ENCODE peak calls at places on chromosomes 3 and 15, in eight cellular contexts. Z is iris pigment epithelial cell, C is myocyte, E is NCI-H2081, L is tibial artery, J is cerebellum, F is HTR-8/SVneo, X is neural crest cell. M is an unnamed sample.

GRCh38 chr3:169662215-169663070 is 1.1 kb downstream of the MECOM start:
- DNase-seq in Z (peak; percentile 62), C (peak; percentile 66), E (peak; percentile 94), L (peak; percentile 75), J (peak; percentile 28), F (peak; percentile 56), X (peak; percentile 79), M (no peak)

GRCh38 chr15:29346998-29347397 is 77.4 kb upstream of the NSMCE3 start:
- DNase-seq in Z (no peak), C (no peak), E (no peak), L (no peak), J (no peak), F (no peak), X (no peak), M (no peak)

GRCh38 chr3:242986-243706 is 46.6 kb downstream of the CHL1 start:
- DNase-seq in Z (peak; percentile 80), C (no peak), E (no peak), L (no peak), J (peak; percentile 47), F (no peak), X (no peak), M (no peak)

GRCh38 chr3:187334904-187335303 is 33.3 kb upstream of the RTP4 start:
- DNase-seq in Z (no peak), C (no peak), E (no peak), L (no peak), J (no peak), F (no peak), X (no peak), M (no peak)

GRCh38 chr3:196518999-196519737 is 4.0 kb upstream of the SMCO1 start:
- DNase-seq in Z (peak; percentile 56), C (peak; percentile 77), E (peak; percentile 67), L (peak; percentile 68), J (no peak), F (no peak), X (peak; percentile 45), M (peak; percentile 11)

GRCh38 chr15:36818260-36818659 is 238.8 kb downstream of the CDIN1 start:
- DNase-seq in Z (no peak), C (no peak), E (no peak), L (no peak), J (no peak), F (no peak), X (no peak), M (no peak)

GRCh38 chr15:100900136-100900894 is 18.8 kb upstream of the LRRK1 start:
- DNase-seq in Z (no peak), C (no peak), E (peak; percentile 66), L (no peak), J (peak; percentile 14), F (no peak), X (no peak), M (no peak)

GRCh38 chr15:40336129-40337122 is 4.3 kb downstream of the CCDC9B start:
- DNase-seq in Z (no peak), C (no peak), E (peak; percentile 30), L (no peak), J (no peak), F (no peak), X (no peak), M (no peak)

GRCh38 chr15:66884661-66885237 is 180.7 kb upstream of the SMAD3 start:
- DNase-seq in Z (no peak), C (no peak), E (no peak), L (peak; percentile 49), J (no peak), F (no peak), X (no peak), M (no peak)

GRCh38 chr3:122356402-122356801 is 26.6 kb downstream of the MIX23 start:
- DNase-seq in Z (peak; percentile 54), C (peak; percentile 37), E (peak; percentile 54), L (no peak), J (no peak), F (peak; percentile 19), X (no peak), M (peak; percentile 1)

GRCh38 chr15:52566889-52567288 is 1.9 kb downstream of the ARPP19 start:
- DNase-seq in Z (no peak), C (peak; percentile 25), E (no peak), L (no peak), J (no peak), F (no peak), X (no peak), M (no peak)

GRCh38 chr3:100868894-100869293 is 124.3 kb downstream of the ABI3BP start:
- DNase-seq in Z (no peak), C (no peak), E (no peak), L (no peak), J (no peak), F (no peak), X (no peak), M (no peak)

GRCh38 chr3:193831495-193832455 is 238.8 kb downstream of the OPA1 start:
- DNase-seq in Z (peak; percentile 26), C (no peak), E (no peak), L (no peak), J (peak; percentile 21), F (no peak), X (no peak), M (no peak)

GRCh38 chr3:191342391-191342790 is 12.1 kb upstream of the UTS2B start:
- DNase-seq in Z (no peak), C (no peak), E (no peak), L (no peak), J (no peak), F (no peak), X (no peak), M (no peak)

GRCh38 chr3:14329116-14329830 is 73.1 kb upstream of the SLC6A6 start:
- DNase-seq in Z (peak; percentile 31), C (peak; percentile 50), E (peak; percentile 50), L (peak; percentile 29), J (no peak), F (peak; percentile 52), X (no peak), M (no peak)

GRCh38 chr3:71035314-71035713 is 548.2 kb downstream of the FOXP1 start:
- DNase-seq in Z (peak; percentile 83), C (no peak), E (no peak), L (no peak), J (no peak), F (no peak), X (no peak), M (no peak)

GRCh38 chr3:40255532-40255931 is 54.0 kb upstream of the EIF1B start:
- DNase-seq in Z (no peak), C (no peak), E (no peak), L (no peak), J (no peak), F (no peak), X (no peak), M (no peak)

GRCh38 chr15:70049701-70050445 is 47.8 kb downstream of the TLE3 start:
- DNase-seq in Z (no peak), C (no peak), E (no peak), L (peak; percentile 42), J (no peak), F (no peak), X (no peak), M (no peak)

GRCh38 chr3:112104774-112105173 is 18.6 kb downstream of the C3orf52 start:
- DNase-seq in Z (no peak), C (no peak), E (no peak), L (no peak), J (no peak), F (no peak), X (no peak), M (no peak)

GRCh38 chr3:141929341-141929995 is 53.0 kb downstream of the ATP1B3 start:
- DNase-seq in Z (no peak), C (no peak), E (no peak), L (no peak), J (no peak), F (no peak), X (no peak), M (no peak)

GRCh38 chr15:64856429-64857145 is 14.9 kb downstream of the PLEKHO2 start:
- DNase-seq in Z (peak; percentile 71), C (peak; percentile 75), E (no peak), L (peak; percentile 83), J (peak; percentile 41), F (no peak), X (peak; percentile 44), M (no peak)

GRCh38 chr15:37981781-37982180 is 47.3 kb downstream of the TMCO5A start:
- DNase-seq in Z (peak; percentile 68), C (peak; percentile 73), E (peak; percentile 3), L (no peak), J (peak; percentile 3), F (peak; percentile 5), X (no peak), M (no peak)

GRCh38 chr3:114411811-114412803 is 118.3 kb downstream of the TIGIT start:
- DNase-seq in Z (peak; percentile 88), C (peak; percentile 19), E (no peak), L (no peak), J (no peak), F (no peak), X (no peak), M (no peak)

GRCh38 chr3:145182196-145182911 is 978.6 kb downstream of the PLOD2 start:
- DNase-seq in Z (peak; percentile 26), C (no peak), E (no peak), L (no peak), J (no peak), F (no peak), X (no peak), M (no peak)

GRCh38 chr15:42107483-42107882 is 13.1 kb upstream of the PLA2G4D start:
- DNase-seq in Z (no peak), C (peak; percentile 20), E (peak; percentile 86), L (no peak), J (no peak), F (no peak), X (no peak), M (no peak)

GRCh38 chr15:99095626-99096025 is 9.3 kb upstream of the SYNM start:
- DNase-seq in Z (no peak), C (no peak), E (no peak), L (no peak), J (no peak), F (no peak), X (no peak), M (no peak)

GRCh38 chr3:152474585-152474984 is 205.9 kb downstream of the MBNL1 start:
- DNase-seq in Z (peak; percentile 95), C (peak; percentile 55), E (peak; percentile 24), L (no peak), J (no peak), F (peak; percentile 41), X (no peak), M (no peak)

GRCh38 chr3:181974198-181974597 is 262.5 kb downstream of the SOX2 start:
- DNase-seq in Z (peak; percentile 1), C (no peak), E (no peak), L (no peak), J (no peak), F (no peak), X (no peak), M (no peak)

GRCh38 chr15:68423359-68424028 is 8.5 kb downstream of the ITGA11 start:
- DNase-seq in Z (no peak), C (no peak), E (no peak), L (peak; percentile 61), J (no peak), F (no peak), X (no peak), M (no peak)

GRCh38 chr15:99507732-99508571 is 57.8 kb upstream of the MEF2A start:
- DNase-seq in Z (no peak), C (peak; percentile 78), E (no peak), L (peak; percentile 77), J (no peak), F (no peak), X (no peak), M (no peak)

GRCh38 chr3:196708467-196708866 is 3.6 kb downstream of the CEP19 start:
- DNase-seq in Z (peak; percentile 12), C (no peak), E (no peak), L (no peak), J (no peak), F (no peak), X (no peak), M (no peak)

GRCh38 chr3:157589168-157589567 is 86.0 kb upstream of the VEPH1 start:
- DNase-seq in Z (no peak), C (no peak), E (no peak), L (no peak), J (no peak), F (no peak), X (no peak), M (no peak)

GRCh38 chr15:100244796-100245495 is 96.8 kb downstream of the ADAMTS17 start:
- DNase-seq in Z (no peak), C (no peak), E (no peak), L (peak; percentile 54), J (no peak), F (no peak), X (no peak), M (no peak)

GRCh38 chr15:58839485-58839884 is 68.4 kb downstream of the MINDY2 start:
- DNase-seq in Z (no peak), C (no peak), E (no peak), L (no peak), J (no peak), F (peak; percentile 22), X (no peak), M (no peak)